ENCODE peak calls at places on chromosomes 13 and 19, in eight cellular contexts. C, N, V, M, S, U, O and J are unnamed samples.

GRCh38 chr13:97878421-97879375 is 74.8 kb upstream of the IPO5 start:
- DNase-seq in N (no peak), M (no peak), V (no peak), S (no peak), C (no peak), O (no peak), U (no peak), J (no peak)

GRCh38 chr13:24012648-24013047 is 115.3 kb upstream of the C1QTNF9B start:
- DNase-seq in V (no peak), S (no peak), U (no peak), N (no peak), C (no peak), O (no peak), M (no peak), J (no peak)

GRCh38 chr13:23889598-23890224 is 511 bp upstream of the MIPEP start:
- DNase-seq in O (peak), N (peak), S (no peak), C (no peak), U (no peak), M (no peak), V (no peak), J (no peak)

GRCh38 chr19:19329199-19329598 is 8.6 kb downstream of the MAU2 start:
- DNase-seq in V (no peak), O (no peak), C (no peak), M (no peak), N (no peak), S (no peak), U (no peak), J (no peak)

GRCh38 chr13:105213512-105213911 is 1322.0 kb downstream of the EFNB2 start:
- DNase-seq in V (no peak), M (no peak), U (peak), C (no peak), O (no peak), N (no peak), S (no peak), J (no peak)

GRCh38 chr13:42064966-42065365 is 16.5 kb downstream of the DGKH start:
- DNase-seq in C (no peak), M (no peak), N (no peak), O (no peak), U (no peak), V (no peak), S (no peak), J (no peak)

GRCh38 chr19:23558541-23558940 is 128.5 kb downstream of the ZNF675 start:
- DNase-seq in U (no peak), O (no peak), V (no peak), C (no peak), N (no peak), S (no peak), M (no peak), J (no peak)

GRCh38 chr13:101490400-101491015 is 38.0 kb downstream of the ITGBL1 start:
- DNase-seq in M (no peak), N (no peak), V (no peak), C (no peak), S (no peak), U (no peak), O (no peak), J (no peak)

GRCh38 chr19:48645652-48646191 is at the start of gene CA11:
- DNase-seq in N (no peak), M (no peak), U (peak), C (no peak), O (no peak), S (no peak), V (peak), J (no peak)

GRCh38 chr19:8371011-8371804 is 7.3 kb downstream of the ANGPTL4 start:
- DNase-seq in M (no peak), N (no peak), S (no peak), U (no peak), C (no peak), V (peak), O (peak), J (no peak)

GRCh38 chr13:97211986-97212385 is 10.1 kb upstream of the MBNL2 start:
- DNase-seq in U (no peak), M (no peak), O (no peak), V (no peak), C (no peak), N (no peak), S (no peak), J (no peak)

GRCh38 chr13:32624441-32624840 is 38.2 kb downstream of the PDS5B start:
- DNase-seq in V (no peak), U (no peak), S (no peak), C (no peak), M (no peak), O (no peak), N (no peak), J (no peak)

GRCh38 chr19:4066682-4067395 is at the start of gene ZBTB7A:
- DNase-seq in O (peak), M (peak), S (peak), V (peak), C (no peak), U (peak), N (peak), J (peak)

GRCh38 chr13:39600766-39601165 is 2.2 kb downstream of the LHFPL6 start:
- DNase-seq in M (no peak), O (no peak), S (no peak), C (no peak), N (no peak), U (peak), V (no peak), J (no peak)
- TF ChIP-seq CTCF in M (no peak), O (no peak), S (no peak), C (peak), N (peak), U (peak), V (no peak), J (no peak)

DNA sequence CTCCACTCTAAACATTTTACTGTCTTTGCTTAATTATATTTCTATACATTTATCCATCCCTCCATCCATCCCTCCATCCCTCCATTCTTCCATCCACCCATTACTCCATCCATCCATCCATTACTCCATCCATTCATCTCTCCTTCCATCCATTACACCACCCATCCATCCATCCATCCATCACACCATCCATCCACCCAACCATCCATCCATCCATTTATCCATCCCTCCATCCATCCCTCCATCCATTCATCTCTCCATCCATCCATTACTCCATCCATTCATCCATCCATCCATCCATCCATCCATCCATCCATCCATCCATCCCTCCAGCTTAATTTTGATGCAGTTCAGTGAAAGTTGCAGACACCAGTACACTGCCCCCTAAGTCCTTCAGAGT is 5.0 kb upstream of the HIF3A start:
- DNase-seq in S (no peak), U (no peak), O (no peak), M (no peak), V (no peak), N (no peak), C (no peak), J (no peak)
- TF ChIP-seq CTCF in S (no peak), U (no peak), O (no peak), M (no peak), V (no peak), N (no peak), C (no peak), J (no peak)

DNA sequence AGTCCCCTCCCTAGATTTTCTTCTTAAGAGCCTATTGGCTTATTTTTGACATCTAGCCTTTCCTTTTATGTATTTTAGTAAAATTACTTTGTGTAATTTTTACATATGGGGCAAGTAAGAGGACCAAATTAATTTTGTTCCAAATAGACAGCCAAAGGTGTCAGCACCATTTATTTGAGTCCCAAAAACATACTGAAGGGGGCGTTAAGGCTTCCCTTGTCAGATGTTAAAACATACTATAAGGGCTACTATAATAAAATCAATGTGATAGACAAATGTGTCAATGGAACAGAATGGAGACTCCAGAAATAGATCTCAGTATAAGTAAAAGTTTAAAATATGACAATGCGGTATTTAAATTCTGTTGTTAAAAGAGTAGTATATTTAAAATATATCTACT is 133.6 kb downstream of the MTUS2 start:
- DNase-seq in U (no peak), S (no peak), C (no peak), O (no peak), N (no peak), M (no peak), V (no peak), J (no peak)
- TF ChIP-seq CTCF in U (peak), S (no peak), C (no peak), O (no peak), N (no peak), M (no peak), V (no peak), J (no peak)

GRCh38 chr13:69935043-69935442 is 172.6 kb upstream of the ATXN8OS start:
- DNase-seq in C (no peak), S (no peak), V (no peak), M (no peak), N (no peak), O (no peak), U (no peak), J (no peak)
- TF ChIP-seq CTCF in C (no peak), S (peak), V (no peak), M (no peak), N (no peak), O (no peak), U (peak), J (no peak)